ENCODE peak calls at places on chromosomes 4 and X, in four cellular contexts. A is CD8-positive, alpha-beta T cell; G is Calu3; J is upper lobe of right lung. E is an unnamed sample.

GRCh38 chr4:123299212-123299651 is 97.4 kb upstream of the SPRY1 start:
- DNase-seq in A (no peak), G (no peak), J (no peak), E (no peak)

GRCh38 chr4:83644677-83645639 is 109.0 kb downstream of the GPAT3 start:
- DNase-seq in A (no peak), G (peak), J (no peak), E (peak)

GRCh38 chrX:40809210-40809609 is 73.9 kb upstream of the MED14 start:
- DNase-seq in A (no peak), G (no peak), J (no peak), E (no peak)

GRCh38 chrX:150573702-150574101 is 5.3 kb downstream of the MTM1 start:
- DNase-seq in A (no peak), G (no peak), J (no peak), E (peak)

GRCh38 chr4:89001647-89002518 is 55.1 kb downstream of the FAM13A start:
- DNase-seq in A (no peak), G (no peak), J (no peak), E (no peak)

GRCh38 chr4:126762651-126763247 is 870.0 kb upstream of the INTU start:
- DNase-seq in A (no peak), G (no peak), J (no peak), E (no peak)

GRCh38 chr4:153651041-153651960 is 32.8 kb upstream of the TLR2 start:
- DNase-seq in A (peak), G (no peak), J (peak), E (no peak)

GRCh38 chrX:40402771-40403533 is 177.8 kb upstream of the ATP6AP2 start:
- DNase-seq in A (no peak), G (peak), J (no peak), E (no peak)

GRCh38 chr4:3634281-3635089 is 102.3 kb upstream of the LRPAP1 start:
- DNase-seq in A (no peak), G (no peak), J (no peak), E (no peak)

GRCh38 chrX:40694833-40695232 is 40.5 kb downstream of the MED14 start:
- DNase-seq in A (no peak), G (no peak), J (no peak), E (no peak)

GRCh38 chr4:70969076-70969475 is 24.4 kb upstream of the DCK start:
- DNase-seq in A (no peak), G (no peak), J (no peak), E (no peak)

GRCh38 chrX:148290041-148290440 is 210.4 kb upstream of the AFF2 start:
- DNase-seq in A (no peak), G (no peak), J (no peak), E (no peak)

GRCh38 chrX:134670241-134670811 is 12.1 kb upstream of the PLAC1 start:
- DNase-seq in A (no peak), G (peak), J (peak), E (no peak)

GRCh38 chr4:86957214-86957613 is 22.4 kb downstream of the AFF1 start:
- DNase-seq in A (no peak), G (no peak), J (no peak), E (no peak)

GRCh38 chrX:39477438-39478120 is 620.2 kb downstream of the BCOR start:
- DNase-seq in A (no peak), G (peak), J (peak), E (no peak)

GRCh38 chrX:38805294-38806053 is 4.2 kb downstream of the MID1IP1 start:
- DNase-seq in A (peak), G (peak), J (peak), E (no peak)

GRCh38 chr4:143286733-143287570 is 49.7 kb upstream of the GAB1 start:
- DNase-seq in A (no peak), G (no peak), J (no peak), E (no peak)

GRCh38 chr4:166065324-166065723 is 192.3 kb downstream of the TLL1 start:
- DNase-seq in A (no peak), G (no peak), J (no peak), E (no peak)

GRCh38 chr4:173735585-173735984 is 205.6 kb upstream of the HAND2 start:
- DNase-seq in A (no peak), G (no peak), J (no peak), E (no peak)

GRCh38 chrX:45714864-45715263 is 514.2 kb upstream of the DIPK2B start:
- DNase-seq in A (no peak), G (no peak), J (no peak), E (peak)

GRCh38 chr4:111945014-111945413 is 200.2 kb upstream of the FAM241A start:
- DNase-seq in A (no peak), G (no peak), J (no peak), E (no peak)

GRCh38 chr4:61427099-61427817 is 227.1 kb downstream of the ADGRL3 start:
- DNase-seq in A (no peak), G (peak), J (no peak), E (no peak)

GRCh38 chr4:152482211-152482610 is 53.7 kb downstream of the FBXW7 start:
- DNase-seq in A (no peak), G (no peak), J (no peak), E (no peak)

GRCh38 chr4:48342559-48342878 is 1.2 kb downstream of the SLAIN2 start:
- DNase-seq in A (no peak), G (no peak), J (no peak), E (no peak)

GRCh38 chr4:183110244-183110643 is 11.2 kb downstream of the WWC2 start:
- DNase-seq in A (no peak), G (no peak), J (no peak), E (no peak)

GRCh38 chr4:57158221-57158620 is 48.0 kb upstream of the IGFBP7 start:
- DNase-seq in A (no peak), G (no peak), J (no peak), E (no peak)

GRCh38 chr4:7949759-7950158 is 10.1 kb upstream of the AFAP1 start:
- DNase-seq in A (no peak), G (no peak), J (peak), E (no peak)

GRCh38 chrX:25968920-25969319 is 169.2 kb upstream of the MAGEB18 start:
- DNase-seq in A (no peak), G (peak), J (no peak), E (no peak)

GRCh38 chr4:24262616-24263015 is 321.7 kb downstream of the DHX15 start:
- DNase-seq in A (no peak), G (no peak), J (no peak), E (no peak)

GRCh38 chr4:66430856-66431255 is 760.6 kb upstream of the EPHA5 start:
- DNase-seq in A (no peak), G (no peak), J (no peak), E (no peak)

GRCh38 chr4:59455751-59456150 is 1744.4 kb upstream of the ADGRL3 start:
- DNase-seq in A (no peak), G (no peak), J (no peak), E (no peak)

GRCh38 chr4:59457576-59457975 is 1742.5 kb upstream of the ADGRL3 start:
- DNase-seq in A (no peak), G (no peak), J (no peak), E (no peak)
- TF ChIP-seq CTCF in A (no peak), G (no peak), J (no peak), E (no peak)

GRCh38 chr4:100093091-100093866 is 97.0 kb downstream of the DDIT4L start:
- DNase-seq in A (peak), G (peak), J (peak), E (peak)
- TF ChIP-seq CTCF in A (peak), G (peak), J (peak), E (peak)

GRCh38 chr4:2419814-2420213 is 1.1 kb downstream of the CFAP99 start:
- DNase-seq in A (no peak), G (no peak), J (peak), E (no peak)

GRCh38 chr4:2416564-2417195 is 1.8 kb downstream of the ZFYVE28 start:
- DNase-seq in A (no peak), G (no peak), J (peak), E (no peak)

GRCh38 chr4:2417765-2418651 is at the start of gene ZFYVE28:
- DNase-seq in A (peak), G (no peak), J (peak), E (no peak)

GRCh38 chr4:2417196-2417764 is 1.2 kb downstream of the ZFYVE28 start:
- DNase-seq in A (no peak), G (no peak), J (peak), E (no peak)

GRCh38 chr4:2418652-2419571 is at the start of gene CFAP99:
- DNase-seq in A (peak), G (peak), J (peak), E (peak)
- TF ChIP-seq CTCF in A (peak), G (no peak), J (no peak), E (peak)

GRCh38 chrX:23403849-23404248 is 69.2 kb downstream of the PTCHD1 start:
- DNase-seq in A (no peak), G (peak), J (no peak), E (no peak)
- TF ChIP-seq CTCF in A (no peak), G (peak), J (no peak), E (peak)

DNA sequence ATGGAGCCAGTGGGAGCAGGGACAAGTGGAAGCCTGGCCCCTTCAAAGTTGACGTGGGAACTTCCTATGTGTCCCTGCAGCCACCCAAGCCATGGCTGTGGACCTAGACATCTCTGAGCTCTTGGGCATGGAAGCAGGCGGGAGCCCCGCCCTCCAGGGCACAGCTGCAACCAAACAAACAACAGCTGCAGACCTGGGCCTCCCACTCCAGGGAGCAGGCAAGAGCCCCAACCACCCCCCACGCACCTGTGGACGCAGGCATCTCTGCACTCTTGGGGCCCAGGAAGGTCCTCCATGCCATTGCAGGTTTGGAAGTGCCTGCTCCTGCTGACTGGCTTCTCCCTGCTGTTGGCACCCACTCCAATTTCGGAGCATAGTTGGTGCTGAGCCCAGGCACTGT is 118.6 kb downstream of the ZMAT1 start:
- DNase-seq in A (no peak), G (no peak), J (no peak), E (no peak)
- TF ChIP-seq CTCF in A (no peak), G (no peak), J (no peak), E (no peak)

GRCh38 chrX:51215266-51215665 is 117.4 kb upstream of the NUDT10 start:
- DNase-seq in A (no peak), G (no peak), J (no peak), E (no peak)
- TF ChIP-seq CTCF in A (no peak), G (no peak), J (no peak), E (no peak)

E was measured in GM12864.